ENCODE peak calls at places on chromosomes 2 and 18, in five cellular contexts. V, I, H, J and T are unnamed samples.

GRCh38 chr2:40734797-40735196 is 282.9 kb upstream of the SLC8A1 start:
- DNase-seq in V (no peak), I (no peak), J (no peak), H (no peak), T (peak; percentile 70)

GRCh38 chr2:6083131-6083530 is 390.9 kb downstream of the SOX11 start:
- DNase-seq in I (no peak), H (no peak), V (no peak), J (no peak), T (no peak)

GRCh38 chr2:207528980-207529329 is 807 bp upstream of the CREB1 start:
- DNase-seq in H (no peak), J (peak; percentile 31), V (peak; percentile 46), I (no peak), T (no peak)

GRCh38 chr2:232415138-232415690 is 8.6 kb downstream of the ALPG start:
- DNase-seq in H (no peak), V (no peak), I (no peak), J (no peak), T (no peak)

GRCh38 chr2:105919826-105920225 is 175.1 kb downstream of the NCK2 start:
- DNase-seq in H (no peak), I (peak; percentile 40), V (no peak), J (peak; percentile 23), T (peak; percentile 72)

GRCh38 chr2:164560181-164560792 is 61.0 kb downstream of the GRB14 start:
- DNase-seq in I (peak; percentile 66), J (peak; percentile 15), H (peak; percentile 22), V (peak; percentile 8), T (peak; percentile 19)

GRCh38 chr2:71661782-71662181 is 208.4 kb downstream of the DYSF start:
- DNase-seq in H (no peak), V (no peak), J (no peak), I (no peak), T (no peak)

GRCh38 chr2:236568068-236568921 is 1.3 kb upstream of the ACKR3 start:
- DNase-seq in I (peak; percentile 35), V (peak; percentile 76), H (no peak), J (no peak), T (no peak)

GRCh38 chr2:15058015-15058414 is 425.5 kb downstream of the LRATD1 start:
- DNase-seq in J (no peak), H (no peak), V (peak; percentile 23), I (peak; percentile 3), T (no peak)

GRCh38 chr2:160214461-160215055 is 14.5 kb upstream of the ITGB6 start:
- DNase-seq in J (no peak), H (peak; percentile 48), V (no peak), I (peak; percentile 64), T (peak; percentile 93)

GRCh38 chr2:43074592-43075053 is 151.8 kb downstream of the ZFP36L2 start:
- DNase-seq in J (no peak), I (no peak), V (no peak), H (no peak), T (no peak)

GRCh38 chr2:112714836-112715631 is 5.8 kb upstream of the NT5DC4 start:
- DNase-seq in H (no peak), J (no peak), I (no peak), V (no peak), T (peak; percentile 78)

GRCh38 chr2:66561645-66562336 is 126.9 kb downstream of the MEIS1 start:
- DNase-seq in H (peak; percentile 82), V (no peak), J (no peak), I (peak; percentile 92), T (no peak)

GRCh38 chr2:63590621-63591408 is 2.1 kb downstream of the MDH1 start:
- DNase-seq in V (no peak), I (no peak), H (no peak), J (no peak), T (peak; percentile 41)

GRCh38 chr18:61322265-61322873 is 10.9 kb upstream of the CDH20 start:
- DNase-seq in I (peak; percentile 73), J (peak; percentile 66), V (peak; percentile 69), H (peak; percentile 11), T (peak; percentile 8)

GRCh38 chr2:180753809-180754761 is 226.3 kb upstream of the UBE2E3 start:
- DNase-seq in H (no peak), J (no peak), I (no peak), V (no peak), T (peak; percentile 46)

GRCh38 chr2:37589298-37589697 is 82.1 kb downstream of the CDC42EP3 start:
- DNase-seq in V (peak; percentile 25), H (no peak), I (no peak), J (no peak), T (peak; percentile 43)

GRCh38 chr2:226446406-226447001 is 353.1 kb downstream of the IRS1 start:
- DNase-seq in V (no peak), H (no peak), I (no peak), J (no peak), T (peak; percentile 23)

GRCh38 chr2:85131116-85131515 is 2.1 kb upstream of the TCF7L1 start:
- DNase-seq in V (peak; percentile 34), H (peak; percentile 51), I (peak; percentile 75), J (no peak), T (no peak)